ENCODE peak calls at places on chromosomes 5 and 9, in four cellular contexts. One of them, this sample, is unnamed.

GRCh38 chr5:115170924-115171510 is 1.3 kb upstream of the TRIM36 start:
- DNase-seq in osteocyte: no peak
- DNase-seq in iPS-NIHi11: no peak
- DNase-seq in HFF-Myc: no peak
- DNase-seq in this sample: no peak

GRCh38 chr9:135797507-135798302 is 95.7 kb downstream of the KCNT1 start:
- DNase-seq in osteocyte: no peak
- DNase-seq in iPS-NIHi11: peak
- DNase-seq in HFF-Myc: peak
- DNase-seq in this sample: peak

GRCh38 chr5:170896779-170897178 is 35.0 kb downstream of the RANBP17 start:
- DNase-seq in osteocyte: no peak
- DNase-seq in iPS-NIHi11: peak
- DNase-seq in HFF-Myc: no peak
- DNase-seq in this sample: peak

GRCh38 chr9:83355024-83355444 is 183.2 kb downstream of the FRMD3 start:
- DNase-seq in osteocyte: no peak
- DNase-seq in iPS-NIHi11: peak
- DNase-seq in HFF-Myc: peak
- DNase-seq in this sample: no peak

GRCh38 chr9:135613946-135614805 is 25.2 kb downstream of the GLT6D1 start:
- DNase-seq in osteocyte: peak
- DNase-seq in iPS-NIHi11: peak
- DNase-seq in HFF-Myc: no peak
- DNase-seq in this sample: peak

GRCh38 chr5:176415240-176416122 is 858 bp downstream of the CLTB start:
- DNase-seq in osteocyte: no peak
- DNase-seq in iPS-NIHi11: no peak
- DNase-seq in HFF-Myc: no peak
- DNase-seq in this sample: peak

GRCh38 chr5:149175346-149176113 is 34.2 kb downstream of the ABLIM3 start:
- DNase-seq in osteocyte: no peak
- DNase-seq in iPS-NIHi11: no peak
- DNase-seq in HFF-Myc: no peak
- DNase-seq in this sample: peak

GRCh38 chr5:76649140-76649539 is 25.9 kb upstream of the F2RL2 start:
- DNase-seq in osteocyte: no peak
- DNase-seq in iPS-NIHi11: no peak
- DNase-seq in HFF-Myc: no peak
- DNase-seq in this sample: no peak

GRCh38 chr9:133944746-133945135 is 47.4 kb downstream of the VAV2 start:
- DNase-seq in osteocyte: no peak
- DNase-seq in iPS-NIHi11: no peak
- DNase-seq in HFF-Myc: no peak
- DNase-seq in this sample: no peak

GRCh38 chr5:537621-538071 is 13.4 kb upstream of the SLC9A3 start:
- DNase-seq in osteocyte: no peak
- DNase-seq in iPS-NIHi11: no peak
- DNase-seq in HFF-Myc: no peak
- DNase-seq in this sample: no peak

GRCh38 chr5:176663566-176663965 is 16.3 kb downstream of the TSPAN17 start:
- DNase-seq in osteocyte: no peak
- DNase-seq in iPS-NIHi11: no peak
- DNase-seq in HFF-Myc: no peak
- DNase-seq in this sample: no peak

GRCh38 chr5:115751176-115751575 is 65.3 kb downstream of the CDO1 start:
- DNase-seq in osteocyte: no peak
- DNase-seq in iPS-NIHi11: peak
- DNase-seq in HFF-Myc: no peak
- DNase-seq in this sample: no peak

GRCh38 chr5:40172721-40173120 is 507.0 kb upstream of the PTGER4 start:
- DNase-seq in osteocyte: no peak
- DNase-seq in iPS-NIHi11: no peak
- DNase-seq in HFF-Myc: no peak
- DNase-seq in this sample: no peak

GRCh38 chr5:61132559-61132958 is 29.7 kb downstream of the SMIM15 start:
- DNase-seq in osteocyte: no peak
- DNase-seq in iPS-NIHi11: peak
- DNase-seq in HFF-Myc: no peak
- DNase-seq in this sample: no peak

GRCh38 chr5:97618721-97619120 is 435.7 kb upstream of the RIOK2 start:
- DNase-seq in osteocyte: no peak
- DNase-seq in iPS-NIHi11: no peak
- DNase-seq in HFF-Myc: no peak
- DNase-seq in this sample: no peak

GRCh38 chr9:98833090-98833956 is 25.9 kb downstream of the GALNT12 start:
- DNase-seq in osteocyte: no peak
- DNase-seq in iPS-NIHi11: no peak
- DNase-seq in HFF-Myc: no peak
- DNase-seq in this sample: no peak

GRCh38 chr5:179955062-179955461 is 47.4 kb upstream of the TBC1D9B start:
- DNase-seq in osteocyte: no peak
- DNase-seq in iPS-NIHi11: no peak
- DNase-seq in HFF-Myc: no peak
- DNase-seq in this sample: no peak

GRCh38 chr9:86064220-86064619 is 35.1 kb downstream of the GOLM1 start:
- DNase-seq in osteocyte: no peak
- DNase-seq in iPS-NIHi11: no peak
- DNase-seq in HFF-Myc: no peak
- DNase-seq in this sample: no peak

GRCh38 chr5:68449380-68449779 is 233.8 kb downstream of the PIK3R1 start:
- DNase-seq in osteocyte: no peak
- DNase-seq in iPS-NIHi11: no peak
- DNase-seq in HFF-Myc: no peak
- DNase-seq in this sample: no peak

GRCh38 chr9:3516667-3517330 is 9.0 kb downstream of the RFX3 start:
- DNase-seq in osteocyte: no peak
- DNase-seq in iPS-NIHi11: no peak
- DNase-seq in HFF-Myc: no peak
- DNase-seq in this sample: no peak

GRCh38 chr9:98818764-98819163 is 11.3 kb downstream of the GALNT12 start:
- DNase-seq in osteocyte: no peak
- DNase-seq in iPS-NIHi11: no peak
- DNase-seq in HFF-Myc: no peak
- DNase-seq in this sample: no peak

GRCh38 chr5:170426149-170426767 is 37.1 kb upstream of the KCNMB1 start:
- DNase-seq in osteocyte: no peak
- DNase-seq in iPS-NIHi11: no peak
- DNase-seq in HFF-Myc: no peak
- DNase-seq in this sample: peak

GRCh38 chr9:126417007-126417406 is 90.4 kb downstream of the MVB12B start:
- DNase-seq in osteocyte: no peak
- DNase-seq in iPS-NIHi11: no peak
- DNase-seq in HFF-Myc: no peak
- DNase-seq in this sample: no peak

GRCh38 chr5:136776022-136776927 is 410.9 kb upstream of the TRPC7 start:
- DNase-seq in osteocyte: no peak
- DNase-seq in iPS-NIHi11: no peak
- DNase-seq in HFF-Myc: peak
- DNase-seq in this sample: no peak

GRCh38 chr9:132055756-132056155 is 23.9 kb downstream of the MED27 start:
- DNase-seq in osteocyte: no peak
- DNase-seq in iPS-NIHi11: no peak
- DNase-seq in HFF-Myc: no peak
- DNase-seq in this sample: no peak

GRCh38 chr5:124133406-124133805 is 613.0 kb downstream of the ZNF608 start:
- DNase-seq in osteocyte: no peak
- DNase-seq in iPS-NIHi11: no peak
- DNase-seq in HFF-Myc: no peak
- DNase-seq in this sample: no peak

GRCh38 chr5:66987126-66987525 is 209.5 kb downstream of the CD180 start:
- DNase-seq in osteocyte: no peak
- DNase-seq in iPS-NIHi11: no peak
- DNase-seq in HFF-Myc: no peak
- DNase-seq in this sample: no peak

GRCh38 chr9:95494022-95494415 is 22.8 kb downstream of the PTCH1 start:
- DNase-seq in osteocyte: no peak
- DNase-seq in iPS-NIHi11: no peak
- DNase-seq in HFF-Myc: no peak
- DNase-seq in this sample: no peak

GRCh38 chr5:78331523-78332080 is 28.8 kb upstream of the SCAMP1 start:
- DNase-seq in osteocyte: no peak
- DNase-seq in iPS-NIHi11: no peak
- DNase-seq in HFF-Myc: no peak
- DNase-seq in this sample: no peak

GRCh38 chr9:69674112-69674511 is 1.9 kb upstream of the APBA1 start:
- DNase-seq in osteocyte: no peak
- DNase-seq in iPS-NIHi11: peak
- DNase-seq in HFF-Myc: no peak
- DNase-seq in this sample: peak

GRCh38 chr5:105956456-105957177 is 1714.1 kb downstream of the EFNA5 start:
- DNase-seq in osteocyte: no peak
- DNase-seq in iPS-NIHi11: no peak
- DNase-seq in HFF-Myc: no peak
- DNase-seq in this sample: no peak

GRCh38 chr5:109496112-109496511 is 86.3 kb upstream of the PJA2 start:
- DNase-seq in osteocyte: no peak
- DNase-seq in iPS-NIHi11: no peak
- DNase-seq in HFF-Myc: no peak
- DNase-seq in this sample: no peak

GRCh38 chr5:54639621-54640020 is 122.1 kb downstream of the SNX18 start:
- DNase-seq in osteocyte: no peak
- DNase-seq in iPS-NIHi11: no peak
- DNase-seq in HFF-Myc: no peak
- DNase-seq in this sample: no peak

GRCh38 chr5:68215888-68216736 is 556 bp downstream of the PIK3R1 start:
- DNase-seq in osteocyte: peak
- DNase-seq in iPS-NIHi11: peak
- DNase-seq in HFF-Myc: no peak
- DNase-seq in this sample: peak

GRCh38 chr5:144142030-144142825 is 28.2 kb downstream of the YIPF5 start:
- DNase-seq in osteocyte: no peak
- DNase-seq in iPS-NIHi11: peak
- DNase-seq in HFF-Myc: peak
- DNase-seq in this sample: no peak

GRCh38 chr5:1668141-1668721 is 131.4 kb downstream of the MRPL36 start:
- DNase-seq in osteocyte: peak
- DNase-seq in iPS-NIHi11: peak
- DNase-seq in HFF-Myc: no peak
- DNase-seq in this sample: peak

GRCh38 chr9:76456202-76456926 is 2.6 kb upstream of the GCNT1 start:
- DNase-seq in osteocyte: no peak
- DNase-seq in iPS-NIHi11: peak
- DNase-seq in HFF-Myc: no peak
- DNase-seq in this sample: no peak

GRCh38 chr5:73985145-73985544 is 359.1 kb downstream of the ARHGEF28 start:
- DNase-seq in osteocyte: no peak
- DNase-seq in iPS-NIHi11: no peak
- DNase-seq in HFF-Myc: no peak
- DNase-seq in this sample: peak

This sample was measured in testis.